ENCODE peak calls at places on chromosomes 12 and 14, in eight cellular contexts. K, A, N, M, Y, F, O and E are unnamed samples.

GRCh38 chr14:79602023-79602422 is 609.3 kb downstream of the DIO2 start:
- DNase-seq in N (no peak), A (no peak), F (no peak), K (no peak), M (no peak), Y (no peak), O (no peak), E (no peak)

GRCh38 chr12:111338096-111338495 is 30.8 kb downstream of the PHETA1 start:
- DNase-seq in F (no peak), M (no peak), N (no peak), Y (no peak), O (no peak), K (no peak), A (no peak), E (no peak)

GRCh38 chr14:75011356-75012097 is 8.8 kb downstream of the EIF2B2 start:
- DNase-seq in N (no peak), F (no peak), Y (no peak), K (no peak), O (no peak), A (no peak), M (no peak), E (no peak)

GRCh38 chr14:28323951-28324741 is 442.4 kb upstream of the FOXG1 start:
- DNase-seq in M (no peak), N (no peak), Y (no peak), A (no peak), K (no peak), O (no peak), F (no peak), E (no peak)

GRCh38 chr14:77478796-77479195 is 19.8 kb downstream of the ISM2 start:
- DNase-seq in O (no peak), A (no peak), F (no peak), M (no peak), K (no peak), N (no peak), Y (no peak), E (no peak)

GRCh38 chr14:104357689-104358527 is 219.5 kb downstream of the KIF26A start:
- DNase-seq in Y (no peak), F (no peak), N (no peak), O (peak; percentile 70), K (no peak), A (no peak), M (peak; percentile 40), E (no peak)

GRCh38 chr12:26162905-26163304 is 32.5 kb upstream of the SSPN start:
- DNase-seq in F (no peak), A (no peak), Y (no peak), K (no peak), N (no peak), M (no peak), O (no peak), E (no peak)

GRCh38 chr12:127293507-127294310 is 973.3 kb upstream of the TMEM132C start:
- DNase-seq in A (peak; percentile 43), Y (peak; percentile 66), N (peak; percentile 40), K (peak; percentile 8), O (no peak), M (peak; percentile 72), F (peak; percentile 83), E (peak; percentile 7)

GRCh38 chr14:81765654-81766275 is 232.1 kb upstream of the SEL1L start:
- DNase-seq in N (no peak), Y (no peak), K (no peak), A (no peak), M (no peak), F (no peak), O (no peak), E (no peak)

GRCh38 chr12:115155665-115156645 is 472.0 kb upstream of the TBX3 start:
- DNase-seq in Y (no peak), F (no peak), A (no peak), N (no peak), O (no peak), M (no peak), K (peak; percentile 13), E (no peak)

GRCh38 chr12:57238854-57239554 is 9.5 kb downstream of the SHMT2 start:
- DNase-seq in M (peak; percentile 95), K (peak; percentile 88), O (peak; percentile 97), N (peak; percentile 92), F (peak; percentile 97), Y (peak; percentile 90), A (peak; percentile 89), E (no peak)

GRCh38 chr12:39510001-39510400 is 67.1 kb upstream of the KIF21A start:
- DNase-seq in M (no peak), N (no peak), F (no peak), Y (no peak), A (no peak), K (no peak), O (no peak), E (no peak)

GRCh38 chr12:75479963-75480461 is 543 bp upstream of the GLIPR1 start:
- DNase-seq in K (no peak), M (no peak), Y (no peak), A (no peak), O (no peak), F (no peak), N (no peak), E (no peak)
- H3K4me3 ChIP-seq in K (peak overlapping the region; percentile 37), M (peak overlapping the region; percentile 62), Y (peak overlapping the region; percentile 38), A (peak overlapping the region; percentile 51), O (no peak overlapping the region), F (peak overlapping the region; percentile 67), N (no peak overlapping the region), E (no peak overlapping the region)

DNA sequence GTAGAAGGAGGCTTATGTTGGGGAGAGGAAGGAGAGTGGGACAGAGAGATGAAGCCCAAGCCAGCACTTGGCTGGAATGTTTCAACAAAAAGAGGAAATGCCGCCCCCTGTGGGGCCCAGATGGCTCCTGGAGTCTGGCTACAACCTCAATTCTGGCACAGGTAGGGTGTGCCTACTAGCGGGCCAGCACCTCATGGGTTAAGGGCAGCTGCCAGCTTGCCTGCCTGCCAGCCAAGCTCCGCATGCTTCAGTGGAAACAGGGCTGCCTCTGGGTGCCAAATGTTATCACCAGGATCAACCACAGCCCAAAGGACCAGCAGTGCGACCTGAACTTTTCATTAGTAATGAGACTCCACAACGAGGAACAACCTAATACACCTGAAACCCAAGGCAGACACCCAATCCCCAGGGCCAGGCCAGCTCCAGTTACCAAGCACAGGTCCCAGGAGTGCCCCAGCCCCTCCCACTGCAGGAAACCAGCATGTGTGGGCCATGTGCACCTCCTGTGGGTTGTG is 11.3 kb downstream of the RAB15 start:
- DNase-seq in A (no peak), M (peak; percentile 67), K (no peak), Y (no peak), O (no peak), N (no peak), F (no peak), E (no peak)
- H3K4me1 ChIP-seq in A (no peaks in the 10 kb centered on the region), M (peaks cover 14% of the 10 kb centered on the region), K (no peaks in the 10 kb centered on the region), Y (no peaks in the 10 kb centered on the region), O (peaks cover 6% of the 10 kb centered on the region), N (peaks cover 9% of the 10 kb centered on the region), F (no peaks in the 10 kb centered on the region), E (peaks cover 9% of the 10 kb centered on the region)

DNA sequence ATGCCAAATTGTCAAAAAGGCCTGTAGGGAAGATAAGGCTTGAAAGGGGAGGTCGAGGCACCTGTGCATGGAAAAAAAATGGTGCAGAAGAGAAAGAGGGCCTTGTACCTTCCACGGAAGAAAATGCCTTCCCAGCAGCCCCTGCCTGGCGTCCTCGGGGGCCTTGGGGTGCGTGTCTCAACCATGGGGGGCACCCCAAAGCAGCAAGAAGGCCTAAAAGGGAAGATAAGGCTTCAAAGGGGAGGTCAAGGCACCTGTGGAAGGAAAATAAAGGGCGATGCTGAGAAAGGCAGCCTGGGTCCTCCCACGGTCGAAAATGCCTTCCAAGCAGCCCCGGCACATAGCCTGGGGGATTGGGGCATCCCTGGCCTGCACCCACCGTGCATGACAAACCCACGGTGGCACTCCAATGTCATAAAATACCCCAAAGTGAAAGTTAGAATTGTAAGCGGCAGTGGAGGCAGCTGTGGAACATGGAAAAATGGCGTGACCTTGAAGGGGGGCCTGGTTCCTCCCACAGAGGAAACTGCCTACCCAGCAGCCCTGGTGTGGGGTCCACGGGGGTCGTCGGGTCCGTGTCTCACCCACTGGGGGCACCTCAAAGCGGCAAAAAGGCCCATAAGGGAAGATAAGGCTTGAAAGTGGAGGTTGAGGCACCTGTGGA is 275.0 kb downstream of the ALG10 start:
- DNase-seq in Y (no peak), M (peak; percentile 19), A (no peak), N (peak; percentile 1), K (no peak), F (peak; percentile 43), O (peak; percentile 41), E (no peak)
- H3K9me3 ChIP-seq in Y (no peaks in the 10 kb centered on the region), M (no peaks in the 10 kb centered on the region), A (no peaks in the 10 kb centered on the region), N (no peaks in the 10 kb centered on the region), K (no peaks in the 10 kb centered on the region), F (no peaks in the 10 kb centered on the region), O (peaks cover 41% of the 10 kb centered on the region), E (peaks cover 37% of the 10 kb centered on the region)

GRCh38 chr12:93749515-93749914 is 72.3 kb downstream of the CRADD start:
- DNase-seq in O (no peak), N (no peak), A (no peak), M (no peak), Y (no peak), K (no peak), F (no peak), E (no peak)
- H3K4me3 ChIP-seq in O (no peak overlapping the region), N (no peak overlapping the region), A (no peak overlapping the region), M (no peak overlapping the region), Y (no peak overlapping the region), K (no peak overlapping the region), F (no peak overlapping the region), E (no peak overlapping the region)

DNA sequence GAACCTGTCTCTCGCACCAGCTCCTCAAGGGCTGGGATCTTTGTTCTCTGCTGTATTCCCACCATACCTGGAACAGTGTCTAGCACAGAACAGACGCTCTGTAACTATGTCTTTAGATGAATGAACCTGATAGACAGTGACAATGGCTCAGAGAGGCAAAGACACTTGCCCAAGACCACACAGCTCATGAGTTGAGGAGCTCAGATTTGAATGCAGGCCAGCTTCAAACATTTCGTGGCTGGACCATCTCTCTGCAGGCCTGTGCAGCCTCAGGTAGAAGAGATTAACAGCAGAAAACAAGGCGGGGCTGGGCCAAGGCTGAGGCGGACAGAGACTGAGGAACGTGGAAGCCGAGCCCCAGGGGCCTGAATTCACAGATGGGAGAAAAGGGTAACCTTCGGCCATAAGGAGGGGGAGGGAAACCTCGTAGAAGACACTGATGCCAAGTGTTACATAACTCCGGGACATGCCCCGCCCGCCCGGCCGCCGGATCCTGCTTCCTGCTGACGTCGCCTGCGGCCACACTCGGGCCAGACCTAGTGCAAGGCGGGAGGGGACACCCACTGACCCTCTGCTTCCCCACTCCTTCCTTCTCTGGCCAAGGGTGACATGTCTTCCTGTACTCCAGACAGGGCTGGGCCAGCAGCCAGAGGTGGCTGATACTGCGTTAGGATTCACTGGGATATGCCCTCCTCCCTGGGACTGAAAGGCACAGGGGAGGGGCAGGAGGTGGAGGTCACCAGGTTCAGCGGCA is 86.7 kb downstream of the RFLNA start:
- DNase-seq in Y (peak; percentile 98), K (peak; percentile 71), N (peak; percentile 93), F (peak; percentile 95), M (peak; percentile 96), A (no peak), O (peak; percentile 93), E (no peak)
- H3K4me1 ChIP-seq in Y (peaks cover 66% of the 10 kb centered on the region), K (peaks cover 97% of the 10 kb centered on the region), N (peaks cover 81% of the 10 kb centered on the region), F (no peaks in the 10 kb centered on the region), M (peaks cover 80% of the 10 kb centered on the region), A (no peaks in the 10 kb centered on the region), O (peaks cover 85% of the 10 kb centered on the region), E (no peaks in the 10 kb centered on the region)